ENCODE peak calls at places on chromosomes 3 and 15, in six cellular contexts. X is H1, P is K562, J is stomach, A is thyroid gland, E is vagina. S is an unnamed sample.

GRCh38 chr15:81270781-81271491 is 53.0 kb downstream of the STARD5 start:
- DNase-seq in X (no peak), P (no peak), J (no peak), A (no peak), E (no peak), S (no peak)

GRCh38 chr3:197478746-197479668 is 76.8 kb downstream of the BDH1 start:
- DNase-seq in X (no peak), P (no peak), J (no peak), A (no peak), E (no peak), S (no peak)

GRCh38 chr15:43808960-43809678 is 8.7 kb downstream of the HYPK start:
- DNase-seq in X (no peak), P (no peak), J (no peak), A (no peak), E (no peak), S (no peak)

GRCh38 chr3:133649486-133650068 is 12.2 kb downstream of the TOPBP1 start:
- DNase-seq in X (no peak), P (no peak), J (no peak), A (no peak), E (no peak), S (no peak)

GRCh38 chr3:96813820-96814580 is 394 bp upstream of the EPHA6 start:
- DNase-seq in X (no peak), P (no peak), J (peak; percentile 35), A (peak; percentile 83), E (no peak), S (no peak)

GRCh38 chr3:177249203-177249602 is 51.9 kb upstream of the TBL1XR1 start:
- DNase-seq in X (no peak), P (no peak), J (no peak), A (no peak), E (no peak), S (no peak)

GRCh38 chr3:142778541-142778940 is 54.7 kb downstream of the TRPC1 start:
- DNase-seq in X (no peak), P (no peak), J (no peak), A (no peak), E (no peak), S (no peak)

GRCh38 chr15:61480295-61480694 is 251.2 kb upstream of the RORA start:
- DNase-seq in X (no peak), P (no peak), J (no peak), A (no peak), E (no peak), S (no peak)

GRCh38 chr3:117788086-117788485 is 1078.5 kb downstream of the TUSC7 start:
- DNase-seq in X (no peak), P (no peak), J (peak; percentile 52), A (peak; percentile 17), E (no peak), S (no peak)

GRCh38 chr15:66080791-66081475 is 172.6 kb downstream of the MEGF11 start:
- DNase-seq in X (no peak), P (no peak), J (no peak), A (peak; percentile 68), E (no peak), S (peak; percentile 60)

GRCh38 chr3:127691494-127691893 is 18.7 kb downstream of the ABTB1 start:
- DNase-seq in X (no peak), P (no peak), J (no peak), A (no peak), E (no peak), S (no peak)

GRCh38 chr15:50884583-50884982 is 23.9 kb upstream of the AP4E1 start:
- DNase-seq in X (no peak), P (no peak), J (no peak), A (no peak), E (no peak), S (no peak)

GRCh38 chr15:66854012-66854965 is 152.3 kb downstream of the SMAD6 start:
- DNase-seq in X (no peak), P (no peak), J (peak; percentile 20), A (no peak), E (peak; percentile 93), S (no peak)

GRCh38 chr3:183259621-183260020 is 6.6 kb downstream of the B3GNT5 start:
- DNase-seq in X (no peak), P (no peak), J (no peak), A (no peak), E (no peak), S (no peak)

GRCh38 chr3:79006077-79006476 is 761.7 kb downstream of the ROBO1 start:
- DNase-seq in X (no peak), P (no peak), J (no peak), A (no peak), E (no peak), S (no peak)

GRCh38 chr15:39685999-39686613 is 96.5 kb downstream of the FSIP1 start:
- DNase-seq in X (no peak), P (peak; percentile 53), J (no peak), A (peak; percentile 21), E (no peak), S (peak; percentile 9)

GRCh38 chr15:90030376-90030775 is 29.3 kb downstream of the ZNF710 start:
- DNase-seq in X (no peak), P (no peak), J (peak; percentile 49), A (no peak), E (no peak), S (no peak)

GRCh38 chr15:90031231-90031791 is 30.2 kb downstream of the ZNF710 start:
- DNase-seq in X (no peak), P (no peak), J (no peak), A (no peak), E (no peak), S (no peak)

GRCh38 chr15:90033448-90033847 is 32.3 kb downstream of the ZNF710 start:
- DNase-seq in X (no peak), P (no peak), J (no peak), A (no peak), E (no peak), S (no peak)

GRCh38 chr15:90035095-90035834 is 34.1 kb downstream of the ZNF710 start:
- DNase-seq in X (no peak), P (no peak), J (peak; percentile 83), A (peak; percentile 63), E (no peak), S (no peak)

GRCh38 chr15:90033006-90033405 is 31.9 kb downstream of the ZNF710 start:
- DNase-seq in X (no peak), P (no peak), J (no peak), A (no peak), E (no peak), S (no peak)
- TF ChIP-seq POLR2A in X (no peak), P (no peak), J (no peak), A (no peak), E (no peak), S (no peak)

GRCh38 chr3:111071257-111072015 is at the start of gene NECTIN3:
- DNase-seq in X (no peak), P (peak; percentile 65), J (peak; percentile 95), A (peak; percentile 97), E (no peak), S (peak; percentile 77)
- TF ChIP-seq POLR2A in X (peak; percentile 48), P (no peak), J (no peak), A (peak; percentile 88), E (no peak), S (peak; percentile 90)

GRCh38 chr3:44762170-44762677 is 630 bp downstream of the KIF15 start:
- DNase-seq in X (no peak), P (no peak), J (no peak), A (no peak), E (no peak), S (no peak)

GRCh38 chr3:44764248-44764647 is 2.7 kb downstream of the KIF15 start:
- DNase-seq in X (no peak), P (no peak), J (no peak), A (no peak), E (no peak), S (no peak)

GRCh38 chr3:44762690-44763089 is 1.1 kb downstream of the KIF15 start:
- DNase-seq in X (no peak), P (no peak), J (no peak), A (no peak), E (no peak), S (no peak)

GRCh38 chr3:44761347-44762169 is at the start of the genes KIAA1143 and KIF15:
- DNase-seq in X (peak; percentile 91), P (peak; percentile 96), J (peak; percentile 97), A (peak; percentile 95), E (no peak), S (peak; percentile 67)
- TF ChIP-seq POLR2A in X (peak; percentile 95), P (peak; percentile 95), J (no peak), A (peak; percentile 57), E (no peak), S (peak; percentile 63)

DNA sequence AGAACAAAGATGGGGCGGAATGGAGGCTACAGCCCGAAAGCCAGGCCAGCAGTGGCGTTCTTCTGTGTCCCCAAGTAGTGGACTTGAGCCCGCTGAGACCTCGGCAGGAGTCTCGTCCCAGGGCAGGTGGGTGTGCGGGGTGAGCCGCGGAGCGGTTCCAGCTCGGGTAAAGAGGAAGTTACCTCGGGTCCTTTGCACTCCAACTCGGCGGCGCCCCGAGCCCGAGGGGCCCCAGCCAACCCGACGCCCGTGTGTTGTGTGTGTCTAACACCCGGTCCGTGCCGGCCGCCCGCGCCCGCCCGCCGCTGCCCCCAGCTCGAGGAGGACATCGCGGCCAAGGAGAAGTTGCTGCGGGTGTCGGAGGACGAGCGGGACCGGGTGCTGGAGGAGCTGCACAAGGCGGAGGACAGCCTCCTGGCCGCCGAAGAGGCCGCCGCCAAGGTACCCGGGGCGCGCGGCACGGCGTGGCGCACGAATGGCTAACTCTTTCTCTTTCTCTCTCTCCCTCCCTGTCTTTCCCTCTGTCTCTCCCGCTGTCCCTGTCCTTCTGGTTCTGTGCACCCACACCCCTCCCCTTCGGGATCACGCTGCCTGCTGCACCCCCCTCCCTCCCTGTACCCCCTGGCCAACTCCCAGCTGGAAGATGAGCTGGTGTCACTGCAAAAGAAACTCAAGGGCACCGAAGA is 987 bp downstream of the TPM1 start:
- DNase-seq in X (no peak), P (peak; percentile 16), J (no peak), A (no peak), E (no peak), S (no peak)
- TF ChIP-seq POLR2A in X (peak; percentile 60), P (no peak), J (no peak), A (no peak), E (no peak), S (peak; percentile 16)

DNA sequence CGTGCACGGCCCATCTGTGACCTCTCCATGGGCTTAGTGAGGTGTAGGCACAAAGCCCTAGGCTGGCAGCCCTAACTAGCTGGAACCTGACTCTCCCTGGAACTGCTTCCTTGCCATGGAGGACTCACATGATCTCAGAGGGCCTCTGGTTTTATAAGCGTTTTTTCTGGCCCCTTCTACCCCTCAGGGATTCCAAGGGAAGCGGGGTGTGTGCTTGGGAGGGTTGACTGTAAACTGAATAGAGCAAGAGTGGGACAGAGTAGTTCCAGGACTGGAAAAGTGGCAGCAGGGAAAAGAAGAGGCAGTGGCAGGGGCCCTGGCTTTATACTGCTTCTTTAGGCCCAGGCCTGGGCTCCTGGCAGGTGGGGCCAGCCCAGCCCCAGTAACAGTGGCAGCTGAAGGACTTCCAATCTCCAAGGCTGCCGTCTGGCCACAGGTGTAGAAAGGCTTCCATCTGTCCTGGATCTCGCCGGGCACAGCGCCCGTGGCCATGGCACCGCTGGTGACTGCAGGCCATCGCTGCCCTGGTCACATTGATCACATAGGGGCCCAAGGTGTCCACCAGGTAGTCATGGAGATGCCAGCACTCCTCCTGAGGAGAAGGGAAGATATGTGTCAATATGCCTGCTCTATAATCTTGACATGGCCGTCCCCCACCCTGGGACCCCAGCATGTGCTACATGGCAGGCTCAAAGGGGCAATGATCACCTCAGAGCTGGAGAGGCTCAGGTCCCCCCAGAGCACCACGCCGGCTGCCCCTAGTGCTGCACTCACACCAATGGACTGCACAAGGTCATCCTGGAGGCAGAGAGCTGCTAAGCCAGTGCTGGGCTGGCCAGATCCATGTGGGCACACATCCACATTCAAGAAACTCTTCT is 934 bp upstream of the IFRD2 start:
- DNase-seq in X (no peak), P (no peak), J (no peak), A (no peak), E (no peak), S (no peak)
- TF ChIP-seq POLR2A in X (no peak), P (no peak), J (no peak), A (no peak), E (no peak), S (no peak)

GRCh38 chr3:134840459-134840858 is 45.4 kb downstream of the EPHB1 start:
- DNase-seq in X (no peak), P (no peak), J (no peak), A (no peak), E (no peak), S (no peak)
- TF ChIP-seq POLR2A in X (no peak), P (no peak), J (no peak), A (no peak), E (no peak), S (no peak)